ENCODE peak calls at places on chromosomes 13 and 19, in eight cellular contexts. R is fibroblast of pulmonary artery, V is cardiac muscle cell, D is fibroblast of the aortic adventitia, O is cardiac fibroblast, S is bronchial epithelial cell, F is Peyer's patch, Z is mammary epithelial cell. N is an unnamed sample.

GRCh38 chr13:63156816-63157215 is 1741.2 kb upstream of the PCDH20 start:
- DNase-seq in O (no peak), V (no peak), R (no peak), Z (no peak), F (no peak), D (no peak), S (no peak), N (no peak)

GRCh38 chr13:49560270-49561063 is 24.9 kb downstream of the RCBTB1 start:
- DNase-seq in V (peak), Z (peak), F (no peak), R (peak), O (peak), S (peak), D (peak), N (no peak)

GRCh38 chr19:56110515-56111448 is 10.3 kb downstream of the ZNF787 start:
- DNase-seq in D (peak), R (peak), O (peak), V (peak), Z (no peak), S (no peak), F (no peak), N (no peak)

GRCh38 chr19:18229474-18229873 is 3.2 kb upstream of the PDE4C start:
- DNase-seq in O (no peak), F (no peak), R (no peak), D (no peak), S (no peak), V (no peak), Z (no peak), N (no peak)

GRCh38 chr13:31242342-31242741 is 42.6 kb downstream of the B3GLCT start:
- DNase-seq in R (peak), Z (no peak), S (peak), F (no peak), O (peak), D (peak), V (no peak), N (no peak)

GRCh38 chr13:21676611-21677021 is 5.7 kb downstream of the FGF9 start:
- DNase-seq in O (no peak), S (no peak), D (no peak), V (peak), Z (no peak), F (no peak), R (no peak), N (no peak)

GRCh38 chr19:7748171-7748570 is 837 bp upstream of the CD209 start:
- DNase-seq in O (no peak), S (no peak), Z (no peak), R (no peak), V (no peak), F (no peak), D (no peak), N (no peak)

GRCh38 chr13:97307096-97307495 is 85.0 kb downstream of the MBNL2 start:
- DNase-seq in D (no peak), S (no peak), F (no peak), R (no peak), Z (no peak), V (no peak), O (no peak), N (no peak)

GRCh38 chr19:7356899-7357627 is 8.3 kb downstream of the ARHGEF18 start:
- DNase-seq in R (no peak), Z (no peak), O (no peak), D (no peak), S (no peak), V (no peak), F (no peak), N (no peak)

GRCh38 chr13:95115525-95115924 is 185.7 kb downstream of the ABCC4 start:
- DNase-seq in O (no peak), F (no peak), R (peak), D (no peak), S (peak), Z (peak), V (no peak), N (no peak)

GRCh38 chr13:102870677-102871415 is 25.0 kb downstream of the ERCC5 start:
- DNase-seq in D (peak), V (peak), O (peak), F (no peak), S (peak), Z (peak), R (peak), N (peak)

GRCh38 chr19:16888629-16889371 is at the start of gene F2RL3:
- DNase-seq in F (peak), Z (no peak), O (peak), R (peak), D (no peak), S (no peak), V (peak), N (peak)

GRCh38 chr19:52600639-52601024 is 30.5 kb downstream of the ZNF701 start:
- DNase-seq in O (no peak), F (peak), V (no peak), R (no peak), Z (no peak), D (no peak), S (no peak), N (peak)

GRCh38 chr19:35030257-35031071 is at the start of gene SCN1B:
- DNase-seq in S (peak), F (no peak), O (peak), Z (peak), R (peak), V (peak), D (peak), N (peak)

GRCh38 chr19:51632126-51632525 is 1.9 kb upstream of the SIGLEC5 start:
- DNase-seq in R (no peak), D (no peak), O (no peak), V (no peak), Z (no peak), F (no peak), S (no peak), N (no peak)

GRCh38 chr13:71860547-71861131 is 6.4 kb downstream of the DACH1 start:
- DNase-seq in O (no peak), V (no peak), S (no peak), Z (no peak), F (no peak), D (no peak), R (no peak), N (no peak)

GRCh38 chr13:22915442-22916082 is 265.2 kb upstream of the SGCG start:
- DNase-seq in S (peak), Z (peak), R (peak), O (peak), F (no peak), V (peak), D (peak), N (peak)

GRCh38 chr19:41936416-41936850 is 8.2 kb upstream of the ERFL start:
- DNase-seq in R (no peak), S (peak), Z (peak), V (no peak), F (no peak), O (no peak), D (no peak), N (no peak)

GRCh38 chr13:29548722-29549446 is 46.6 kb downstream of the SLC7A1 start:
- DNase-seq in R (peak), D (peak), Z (no peak), S (no peak), V (peak), F (no peak), O (no peak), N (no peak)

GRCh38 chr13:49399801-49400472 is 43.9 kb downstream of the CAB39L start:
- DNase-seq in V (no peak), F (no peak), Z (no peak), O (no peak), R (no peak), S (no peak), D (no peak), N (no peak)

GRCh38 chr19:325937-326565 is 18.5 kb downstream of the MIER2 start:
- DNase-seq in F (no peak), S (no peak), R (no peak), V (no peak), Z (no peak), D (no peak), O (no peak), N (no peak)

GRCh38 chr13:34017231-34017630 is 199.3 kb downstream of the RFC3 start:
- DNase-seq in V (no peak), F (no peak), D (no peak), Z (peak), S (peak), R (no peak), O (no peak), N (no peak)

GRCh38 chr19:18160792-18161690 is 8.1 kb downstream of the PIK3R2 start:
- DNase-seq in R (peak), V (peak), S (no peak), O (peak), D (peak), Z (peak), F (peak), N (peak)

GRCh38 chr19:36060430-36060829 is 5.7 kb downstream of the WDR62 start:
- DNase-seq in D (peak), Z (peak), S (peak), R (peak), F (no peak), V (peak), O (peak), N (peak)

GRCh38 chr19:10227215-10227971 is 3.7 kb downstream of the S1PR2 start:
- DNase-seq in V (no peak), D (peak), Z (no peak), S (no peak), O (peak), F (no peak), R (peak), N (no peak)
- H3K4me3 ChIP-seq in V (no peak), D (peak), Z (no peak), S (no peak), O (peak), F (no peak), R (peak), N (no peak)

GRCh38 chr13:81636120-81636519 is 1295.2 kb upstream of the SPRY2 start:
- DNase-seq in R (no peak), Z (no peak), F (no peak), V (no peak), O (no peak), D (no peak), S (no peak), N (no peak)

GRCh38 chr13:81639984-81640582 is 1299.2 kb upstream of the SPRY2 start:
- DNase-seq in D (no peak), S (peak), O (no peak), V (no peak), F (no peak), Z (peak), R (no peak), N (no peak)
- TF ChIP-seq CTCF in D (no peak), S (peak), O (peak), V (no peak), F (no peak), Z (peak), R (no peak), N (peak)

DNA sequence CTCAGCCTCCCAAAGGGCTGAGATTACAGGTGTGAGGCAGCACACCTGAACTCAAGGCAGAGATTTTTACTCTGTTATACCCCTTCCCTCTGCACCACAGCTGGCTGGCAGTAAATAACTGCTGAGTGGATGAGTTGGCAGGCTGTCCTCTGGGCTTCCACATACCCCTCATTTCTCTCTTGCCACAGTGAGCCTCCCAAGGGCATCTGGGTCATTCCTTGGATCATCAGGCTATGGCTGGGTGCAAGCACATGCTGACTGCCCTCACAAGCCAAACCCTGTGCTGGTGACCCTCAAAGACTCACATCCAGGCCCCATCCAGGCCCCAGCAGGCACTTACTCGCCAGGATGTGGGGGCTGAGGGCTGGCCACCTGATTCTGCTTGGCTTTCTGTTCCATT is 4.2 kb downstream of the SUGP1 start:
- DNase-seq in Z (no peak), D (no peak), F (no peak), O (no peak), S (no peak), V (no peak), R (no peak), N (no peak)
- H3K4me3 ChIP-seq in Z (no peak), D (no peak), F (no peak), O (no peak), S (no peak), V (no peak), R (no peak), N (no peak)

GRCh38 chr19:10095948-10096614 is 6.4 kb downstream of the ANGPTL6 start:
- DNase-seq in D (peak), Z (peak), O (peak), V (peak), F (peak), S (peak), R (peak), N (peak)
- TF ChIP-seq CTCF in D (no peak), Z (no peak), O (no peak), V (no peak), F (peak), S (no peak), R (no peak), N (no peak)

DNA sequence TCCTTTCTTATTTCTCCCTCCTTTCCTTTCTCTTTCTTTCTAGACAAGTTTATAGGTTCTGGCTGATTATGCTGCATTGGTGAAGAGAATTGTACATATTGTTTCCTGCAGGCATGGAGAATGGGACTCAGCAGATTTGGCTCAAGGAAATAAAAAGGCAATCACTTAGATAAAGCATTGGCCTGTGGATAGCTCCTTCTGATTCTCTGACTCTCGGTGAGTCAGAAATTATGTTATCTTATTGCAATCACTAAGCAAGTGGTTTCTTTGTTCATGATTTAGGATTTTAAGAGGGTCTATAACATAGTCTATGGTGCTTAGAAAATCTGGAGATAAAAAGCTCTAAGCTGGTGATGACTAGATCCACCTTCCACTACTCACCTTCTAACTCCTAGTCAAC is 54.0 kb upstream of the POSTN start:
- DNase-seq in F (no peak), S (no peak), D (peak), V (no peak), O (no peak), R (no peak), Z (no peak), N (no peak)
- H3K4me3 ChIP-seq in F (no peak), S (no peak), D (no peak), V (no peak), O (no peak), R (no peak), Z (no peak), N (no peak)